ENCODE peak calls at places on chromosomes 16 and 17, in seven cellular contexts. S, X, G, A, I, O and V are unnamed samples.

GRCh38 chr16:85657996-85658395 is 30.8 kb downstream of the GINS2 start:
- DNase-seq in S (no peak), X (no peak), G (no peak), A (no peak), I (no peak), O (no peak), V (no peak)

GRCh38 chr16:50065241-50065623 is 538 bp upstream of the HEATR3 start:
- DNase-seq in S (no peak), X (no peak), G (no peak), A (no peak), I (no peak), O (no peak), V (no peak)

GRCh38 chr17:74427048-74427762 is 4.7 kb upstream of the GPRC5C start:
- DNase-seq in S (no peak), X (no peak), G (no peak), A (peak; percentile 49), I (peak; percentile 68), O (no peak), V (no peak)

GRCh38 chr17:54891176-54891821 is 9.4 kb upstream of the TOM1L1 start:
- DNase-seq in S (peak; percentile 66), X (peak; percentile 83), G (no peak), A (peak; percentile 11), I (no peak), O (peak; percentile 40), V (peak; percentile 62)

GRCh38 chr16:88308441-88309173 is 74.2 kb upstream of the ZNF469 start:
- DNase-seq in S (no peak), X (no peak), G (no peak), A (no peak), I (peak; percentile 10), O (no peak), V (no peak)

GRCh38 chr16:10964891-10965326 is 20.5 kb downstream of the CLEC16A start:
- DNase-seq in S (no peak), X (no peak), G (no peak), A (no peak), I (no peak), O (no peak), V (no peak)

GRCh38 chr17:21525464-21526130 is 149.4 kb downstream of the KCNJ12 start:
- DNase-seq in S (no peak), X (no peak), G (no peak), A (no peak), I (no peak), O (no peak), V (no peak)

GRCh38 chr17:3033248-3033640 is 30.2 kb downstream of the OR1D5 start:
- DNase-seq in S (no peak), X (no peak), G (no peak), A (no peak), I (no peak), O (no peak), V (no peak)

GRCh38 chr17:63314766-63315165 is 131.3 kb downstream of the CYB561 start:
- DNase-seq in S (no peak), X (no peak), G (no peak), A (no peak), I (no peak), O (no peak), V (no peak)

GRCh38 chr17:68457168-68457538 is at the start of gene WIPI1:
- DNase-seq in S (no peak), X (peak; percentile 28), G (no peak), A (no peak), I (peak; percentile 76), O (peak; percentile 70), V (no peak)

GRCh38 chr17:3738562-3739295 is 15.0 kb downstream of the HASPIN start:
- DNase-seq in S (no peak), X (no peak), G (no peak), A (peak; percentile 45), I (no peak), O (no peak), V (peak; percentile 73)

GRCh38 chr17:4199818-4200402 is 56.9 kb downstream of the CYB5D2 start:
- DNase-seq in S (no peak), X (peak; percentile 69), G (no peak), A (peak; percentile 19), I (no peak), O (no peak), V (peak; percentile 62)

GRCh38 chr16:87956771-87957279 is 5.6 kb downstream of the BANP start:
- DNase-seq in S (peak; percentile 40), X (peak; percentile 82), G (no peak), A (no peak), I (no peak), O (no peak), V (peak; percentile 19)

GRCh38 chr16:89011909-89012621 is 35.1 kb upstream of the CBFA2T3 start:
- DNase-seq in S (no peak), X (no peak), G (peak; percentile 23), A (no peak), I (no peak), O (no peak), V (no peak)

GRCh38 chr17:10096556-10096955 is 101.8 kb downstream of the GAS7 start:
- DNase-seq in S (no peak), X (no peak), G (no peak), A (no peak), I (no peak), O (no peak), V (no peak)

GRCh38 chr17:49585422-49586027 is 9.9 kb downstream of the NXPH3 start:
- DNase-seq in S (no peak), X (no peak), G (no peak), A (no peak), I (no peak), O (no peak), V (peak; percentile 75)

GRCh38 chr16:70796301-70796700 is 4.7 kb downstream of the VAC14 start:
- DNase-seq in S (no peak), X (no peak), G (no peak), A (no peak), I (no peak), O (no peak), V (no peak)

GRCh38 chr16:14329727-14330363 is 258.7 kb downstream of the MRTFB start:
- DNase-seq in S (no peak), X (no peak), G (no peak), A (no peak), I (no peak), O (no peak), V (no peak)

DNA sequence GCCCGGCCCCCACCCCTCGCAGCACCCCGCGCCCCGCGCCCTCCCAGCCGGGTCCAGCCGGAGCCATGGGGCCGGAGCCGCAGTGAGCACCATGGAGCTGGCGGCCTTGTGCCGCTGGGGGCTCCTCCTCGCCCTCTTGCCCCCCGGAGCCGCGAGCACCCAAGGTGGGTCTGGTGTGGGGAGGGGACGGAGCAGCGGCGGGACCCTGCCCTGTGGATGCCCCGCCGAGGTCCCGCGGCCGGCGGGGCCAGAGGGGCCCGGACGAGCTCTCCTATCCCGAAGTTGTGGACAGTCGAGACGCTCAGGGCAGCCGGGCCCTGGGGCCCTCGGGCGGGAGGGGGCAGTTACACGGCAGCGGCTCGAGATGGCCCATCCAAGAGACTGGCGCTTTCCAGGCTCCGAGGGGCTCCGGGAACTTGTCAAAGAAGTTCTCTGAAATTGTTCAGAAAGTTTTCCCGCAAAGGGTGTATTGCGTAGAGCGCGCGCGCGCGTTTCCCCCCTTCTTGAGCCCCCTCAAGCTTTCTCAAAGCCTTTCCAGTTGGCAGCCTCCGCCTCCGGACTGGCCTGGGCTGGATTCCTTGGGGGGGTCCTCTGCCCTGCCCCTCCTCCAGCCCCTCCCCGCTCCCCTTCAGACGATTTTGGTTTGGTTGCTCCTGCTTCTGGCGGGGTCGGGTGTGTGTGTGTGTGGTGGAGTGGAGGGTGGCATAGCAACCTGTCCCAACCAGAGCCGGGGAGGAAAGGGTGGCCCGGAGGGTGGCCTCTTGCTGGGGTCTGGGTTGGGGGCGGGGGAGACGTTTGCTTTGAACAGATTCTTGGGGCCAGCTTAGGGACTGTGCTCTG is 504 bp downstream of the ERBB2 start:
- DNase-seq in S (peak; percentile 9), X (peak; percentile 12), G (no peak), A (peak; percentile 12), I (peak; percentile 54), O (no peak), V (peak; percentile 29)
- H3K4me3 ChIP-seq in S (peak overlapping the region; percentile 72), X (peak overlapping the region; percentile 70), G (peak overlapping the region; percentile 71), A (peak overlapping the region; percentile 71), I (peak overlapping the region; percentile 70), O (peak overlapping the region; percentile 16), V (peak overlapping the region; percentile 86)

DNA sequence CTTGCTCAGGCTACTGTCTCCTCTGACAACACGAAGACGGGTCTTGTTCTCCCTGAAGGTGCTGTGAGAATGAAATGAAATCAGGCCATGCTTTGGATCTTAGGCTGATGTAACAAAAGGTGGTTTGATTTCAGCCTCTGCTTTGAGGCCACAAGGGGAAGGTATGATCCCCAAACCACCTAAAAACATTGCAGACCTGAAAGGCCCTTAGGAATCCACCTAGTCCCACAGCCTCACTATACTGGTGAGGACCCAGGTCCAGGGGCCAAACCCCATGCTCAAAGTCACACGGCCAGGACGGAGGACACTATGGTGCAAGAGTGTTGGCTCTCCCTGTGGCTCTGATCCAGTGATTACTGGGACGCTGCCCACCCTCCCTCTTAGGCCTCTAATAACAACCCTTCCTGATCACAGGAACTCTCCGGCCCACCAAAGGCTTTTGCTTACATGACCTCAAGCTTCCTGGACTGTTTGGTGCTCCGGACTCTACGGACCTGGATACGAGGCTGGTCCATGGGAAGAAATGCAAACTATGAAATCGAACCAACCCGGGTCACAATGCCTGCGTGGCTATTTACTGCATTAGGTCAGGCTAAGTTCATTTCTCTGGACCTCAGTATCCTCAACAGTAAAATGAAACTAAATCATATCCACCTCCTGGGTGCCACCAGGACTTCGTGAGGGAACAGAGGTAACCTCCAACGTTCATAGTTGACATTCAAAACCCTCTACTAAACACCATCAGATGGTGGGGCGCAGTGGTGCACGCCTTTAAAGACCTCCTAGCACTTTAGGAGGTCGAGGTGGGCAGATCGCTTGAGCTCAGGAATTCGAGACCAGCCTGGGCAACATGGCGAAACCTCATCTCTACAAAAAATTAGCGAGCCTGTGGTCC is 1.5 kb downstream of the TRIM25 start:
- DNase-seq in S (no peak), X (no peak), G (no peak), A (no peak), I (peak; percentile 42), O (peak; percentile 58), V (no peak)
- H3K4me3 ChIP-seq in S (peak overlapping the region; percentile 95), X (peak overlapping the region; percentile 73), G (peak overlapping the region; percentile 89), A (peak overlapping the region; percentile 83), I (peak overlapping the region; percentile 91), O (peak overlapping the region; percentile 65), V (no peak overlapping the region)

GRCh38 chr17:45242015-45242414 is 19.9 kb downstream of the SPATA32 start:
- DNase-seq in S (no peak), X (no peak), G (no peak), A (no peak), I (no peak), O (no peak), V (no peak)
- H3K4me3 ChIP-seq in S (no peak overlapping the region), X (no peak overlapping the region), G (no peak overlapping the region), A (no peak overlapping the region), I (no peak overlapping the region), O (no peak overlapping the region), V (no peak overlapping the region)

DNA sequence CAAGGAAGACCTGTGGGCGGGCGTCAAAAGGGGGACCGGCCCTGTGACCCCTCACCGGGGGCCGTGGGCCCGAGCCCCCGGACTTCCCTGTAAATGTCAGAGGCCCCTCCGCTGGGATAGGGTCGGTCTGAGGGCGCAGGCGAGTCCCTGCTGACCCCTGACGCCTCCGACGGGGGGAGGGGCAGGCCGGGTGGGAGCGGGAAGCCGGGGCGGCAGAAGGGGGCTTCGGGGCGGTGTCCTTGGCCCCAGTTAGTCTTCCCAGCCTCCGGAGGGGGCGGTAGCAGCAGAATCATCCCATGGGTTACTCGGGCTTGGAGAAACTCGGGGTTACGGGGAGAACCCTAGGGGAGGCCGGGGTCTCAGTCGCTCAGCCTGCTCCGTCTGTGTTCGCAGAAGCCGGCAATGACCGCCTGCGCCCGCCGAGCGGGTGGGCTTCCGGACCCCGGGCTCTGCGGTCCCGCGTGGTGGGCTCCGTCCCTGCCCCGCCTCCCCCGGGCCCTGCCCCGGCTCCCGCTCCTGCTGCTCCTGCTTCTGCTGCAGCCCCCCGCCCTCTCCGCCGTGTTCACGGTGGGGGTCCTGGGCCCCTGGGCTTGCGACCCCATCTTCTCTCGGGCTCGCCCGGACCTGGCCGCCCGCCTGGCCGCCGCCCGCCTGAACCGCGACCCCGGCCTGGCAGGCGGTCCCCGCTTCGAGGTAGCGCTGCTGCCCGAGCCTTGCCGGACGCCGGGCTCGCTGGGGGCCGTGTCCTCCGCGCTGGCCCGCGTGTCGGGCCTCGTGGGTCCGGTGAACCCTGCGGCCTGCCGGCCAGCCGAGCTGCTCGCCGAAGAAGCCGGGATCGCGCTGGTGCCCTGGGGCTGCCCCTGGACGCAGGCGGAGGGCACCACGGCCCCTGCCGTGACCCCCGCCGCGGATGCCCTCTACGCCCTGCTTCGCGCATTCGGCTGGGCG is 505 bp downstream of the GUCY2D start:
- DNase-seq in S (no peak), X (no peak), G (peak; percentile 57), A (no peak), I (no peak), O (no peak), V (no peak)
- H3K4me3 ChIP-seq in S (no peak overlapping the region), X (peak overlapping the region; percentile 26), G (no peak overlapping the region), A (no peak overlapping the region), I (no peak overlapping the region), O (no peak overlapping the region), V (no peak overlapping the region)